ENCODE peak calls at places on chromosomes 3 and 15, in five cellular contexts. X is fibroblast of pulmonary artery; C is psoas muscle; W is CD8-positive, alpha-beta T cell; S is A673. U is an unnamed sample.

GRCh38 chr3:34568766-34569165 is 770.3 kb downstream of the PDCD6IP start:
- DNase-seq in X (peak; percentile 5), C (no peak), W (no peak), S (no peak), U (no peak)

GRCh38 chr15:41161336-41161735 is 45.3 kb upstream of the INO80 start:
- DNase-seq in X (peak; percentile 30), C (no peak), W (no peak), S (no peak), U (peak; percentile 15)

GRCh38 chr3:44120721-44121582 is 120.7 kb upstream of the TOPAZ1 start:
- DNase-seq in X (no peak), C (no peak), W (no peak), S (no peak), U (peak; percentile 64)

GRCh38 chr15:40958146-40958545 is 4.9 kb downstream of the CHAC1 start:
- DNase-seq in X (no peak), C (peak; percentile 79), W (no peak), S (no peak), U (no peak)

GRCh38 chr3:94593531-94594150 is 530.8 kb downstream of the NSUN3 start:
- DNase-seq in X (no peak), C (no peak), W (no peak), S (no peak), U (no peak)

GRCh38 chr3:108728105-108728504 is 29.1 kb downstream of the RETNLB start:
- DNase-seq in X (no peak), C (no peak), W (no peak), S (no peak), U (no peak)

GRCh38 chr3:143276592-143276991 is 157.0 kb downstream of the CHST2 start:
- DNase-seq in X (no peak), C (no peak), W (no peak), S (no peak), U (no peak)

GRCh38 chr15:70156781-70157261 is 59.1 kb upstream of the TLE3 start:
- DNase-seq in X (peak; percentile 66), C (peak; percentile 79), W (no peak), S (no peak), U (peak; percentile 36)

GRCh38 chr3:12706504-12707253 is 42.8 kb upstream of the RAF1 start:
- DNase-seq in X (peak; percentile 79), C (peak; percentile 31), W (peak; percentile 5), S (peak; percentile 82), U (peak; percentile 80)

GRCh38 chr3:53161345-53161819 is 373 bp downstream of the PRKCD start:
- DNase-seq in X (no peak), C (peak; percentile 44), W (no peak), S (no peak), U (peak; percentile 48)

GRCh38 chr3:185866555-185866954 is 41.7 kb upstream of the IGF2BP2 start:
- DNase-seq in X (no peak), C (no peak), W (no peak), S (no peak), U (no peak)

GRCh38 chr3:21717272-21717671 is 33.7 kb downstream of the ZNF385D start:
- DNase-seq in X (no peak), C (no peak), W (no peak), S (no peak), U (no peak)

GRCh38 chr3:25483456-25483855 is 55.4 kb downstream of the RARB start:
- DNase-seq in X (peak; percentile 66), C (no peak), W (no peak), S (no peak), U (no peak)

GRCh38 chr15:48432688-48433087 is 101.5 kb downstream of the DUT start:
- DNase-seq in X (no peak), C (no peak), W (no peak), S (no peak), U (no peak)

GRCh38 chr3:193816656-193817311 is 223.8 kb downstream of the OPA1 start:
- DNase-seq in X (peak; percentile 70), C (peak; percentile 75), W (no peak), S (peak; percentile 84), U (peak; percentile 12)

GRCh38 chr3:150577854-150578253 is 25.3 kb upstream of the SELENOT start:
- DNase-seq in X (peak; percentile 22), C (no peak), W (no peak), S (peak; percentile 11), U (peak; percentile 9)

GRCh38 chr3:104846270-104846669 is 520.4 kb upstream of the ALCAM start:
- DNase-seq in X (peak; percentile 27), C (no peak), W (no peak), S (no peak), U (peak; percentile 71)

GRCh38 chr3:112605285-112605684 is 35.7 kb downstream of the CCDC80 start:
- DNase-seq in X (peak; percentile 95), C (no peak), W (no peak), S (peak; percentile 24), U (peak; percentile 85)

GRCh38 chr3:120093119-120093922 is 926 bp downstream of the GSK3B start:
- DNase-seq in X (peak; percentile 92), C (no peak), W (no peak), S (peak; percentile 25), U (peak; percentile 89)

GRCh38 chr3:32630266-32630665 is 54.7 kb upstream of the CNOT10 start:
- DNase-seq in X (peak; percentile 55), C (no peak), W (no peak), S (no peak), U (peak; percentile 17)

GRCh38 chr15:47720555-47720954 is 3.2 kb downstream of the SEMA6D start:
- DNase-seq in X (no peak), C (no peak), W (no peak), S (no peak), U (no peak)

GRCh38 chr15:38991126-38991525 is 426.5 kb upstream of the RASGRP1 start:
- DNase-seq in X (peak; percentile 82), C (no peak), W (no peak), S (peak; percentile 10), U (peak; percentile 66)

GRCh38 chr3:13480340-13481318 is 523 bp downstream of the HDAC11 start:
- DNase-seq in X (no peak), C (no peak), W (peak; percentile 16), S (peak; percentile 22), U (no peak)

GRCh38 chr3:169923831-169924230 is 12.5 kb downstream of the SAMD7 start:
- DNase-seq in X (no peak), C (no peak), W (no peak), S (no peak), U (no peak)

GRCh38 chr3:78972617-78973301 is 795.0 kb downstream of the ROBO1 start:
- DNase-seq in X (no peak), C (no peak), W (no peak), S (no peak), U (no peak)

GRCh38 chr15:99618941-99619411 is 53.2 kb downstream of the MEF2A start:
- DNase-seq in X (peak; percentile 10), C (no peak), W (no peak), S (no peak), U (peak; percentile 39)

GRCh38 chr15:92906563-92907081 is 6.5 kb downstream of the CHD2 start:
- DNase-seq in X (no peak), C (no peak), W (no peak), S (no peak), U (peak; percentile 41)

GRCh38 chr3:128590948-128591347 is 59.7 kb downstream of the RPN1 start:
- DNase-seq in X (no peak), C (no peak), W (no peak), S (no peak), U (no peak)
- TF ChIP-seq CTCF in X (no peak), C (no peak), W (no peak), S (peak; percentile 44), U (no peak)

GRCh38 chr3:51967384-51968174 is at the start of gene PCBP4:
- DNase-seq in X (peak; percentile 31), C (peak; percentile 76), W (no peak), S (no peak), U (peak; percentile 75)
- H3K4me3 ChIP-seq in X (peak within 1 kb of the TSS; percentile 67), C (peak within 1 kb of the TSS; percentile 81), W (peak within 1 kb of the TSS; percentile 57), S (peak within 1 kb of the TSS; percentile 53), U (peak within 1 kb of the TSS; percentile 69)

DNA sequence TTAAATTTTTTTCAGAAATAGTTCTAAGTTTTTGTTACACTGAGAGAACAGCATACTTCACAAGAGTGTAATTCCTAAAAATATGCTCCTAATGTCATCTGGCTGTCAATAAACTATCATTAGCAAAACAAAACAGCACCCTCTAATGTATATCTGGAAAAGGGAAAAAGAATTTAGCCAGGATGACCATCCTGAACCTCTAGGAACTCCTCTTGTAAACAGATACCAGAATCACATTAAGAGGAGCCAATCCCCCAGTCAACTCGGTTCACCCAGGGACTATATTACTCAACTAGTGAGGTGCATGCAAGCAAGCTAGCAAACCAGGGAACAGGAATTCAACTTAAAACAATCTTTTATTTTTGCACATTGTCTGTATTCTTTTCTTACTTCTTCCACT is 63.2 kb downstream of the RAD18 start:
- DNase-seq in X (no peak), C (no peak), W (no peak), S (no peak), U (no peak)
- TF ChIP-seq CTCF in X (no peak), C (no peak), W (no peak), S (no peak), U (no peak)

GRCh38 chr15:80778621-80778963 is 578 bp upstream of the CEMIP start:
- DNase-seq in X (no peak), C (no peak), W (no peak), S (no peak), U (no peak)
- H3K4me3 ChIP-seq in X (no peak overlapping the region), C (peak overlapping the region; percentile 70), W (no peak overlapping the region), S (peak overlapping the region; percentile 37), U (peak overlapping the region; percentile 82)

DNA sequence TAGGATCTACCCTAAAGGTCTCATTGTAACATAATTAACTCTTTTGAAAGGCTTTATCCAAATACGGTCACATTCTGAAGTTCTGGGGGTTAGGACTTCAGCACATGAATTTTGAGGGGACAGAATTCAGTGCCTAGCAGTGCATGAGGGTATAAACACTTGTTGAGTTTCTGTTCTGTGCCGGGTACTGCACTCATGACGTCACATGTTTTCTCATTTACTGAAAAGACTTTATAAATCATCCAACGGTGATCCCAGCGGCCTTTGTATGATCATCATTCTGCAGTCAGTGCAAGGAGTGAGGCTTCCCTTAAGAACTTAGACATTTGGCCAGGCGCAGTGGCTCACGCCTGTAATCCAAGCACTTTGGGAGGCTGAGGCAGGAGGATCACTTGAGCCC is 25.1 kb downstream of the SV2B start:
- DNase-seq in X (no peak), C (no peak), W (no peak), S (no peak), U (no peak)
- TF ChIP-seq CTCF in X (no peak), C (no peak), W (no peak), S (no peak), U (no peak)

GRCh38 chr15:57379487-57379886 is 3.2 kb downstream of the CGNL1 start:
- DNase-seq in X (no peak), C (no peak), W (no peak), S (no peak), U (no peak)
- H3K4me3 ChIP-seq in X (no peak overlapping the region), C (no peak overlapping the region), W (no peak overlapping the region), S (no peak overlapping the region), U (no peak overlapping the region)